ENCODE peak calls at places on chromosome 1, in eight cellular contexts. Q is fibroblast of lung, F is lower leg skin, N is fibroblast of pulmonary artery, O is ascending aorta, M is IMR-90, D is cardiac muscle cell, X is astrocyte of the spinal cord. A is an unnamed sample.

GRCh38 chr1:212814989-212815388 is 23.3 kb downstream of the TATDN3 start:
- DNase-seq in N (peak), O (no peak), D (peak), M (no peak), F (no peak), Q (peak), X (no peak), A (no peak)

GRCh38 chr1:238955934-238956333 is 430.4 kb upstream of the CHRM3 start:
- DNase-seq in Q (no peak), M (no peak), X (no peak), F (no peak), D (no peak), O (no peak), N (no peak), A (no peak)

GRCh38 chr1:38153426-38154088 is 107.0 kb upstream of the POU3F1 start:
- DNase-seq in D (no peak), X (no peak), M (no peak), N (no peak), Q (no peak), O (no peak), F (no peak), A (no peak)

GRCh38 chr1:194419721-194420120 is 1233.3 kb upstream of the B3GALT2 start:
- DNase-seq in N (no peak), M (no peak), D (no peak), X (no peak), F (no peak), O (no peak), Q (no peak), A (no peak)

GRCh38 chr1:84704872-84705426 is 14.7 kb upstream of the SSX2IP start:
- DNase-seq in N (no peak), F (no peak), X (no peak), O (no peak), Q (no peak), M (no peak), D (no peak), A (no peak)

GRCh38 chr1:244210884-244211558 is 159.9 kb downstream of the ZBTB18 start:
- DNase-seq in O (no peak), Q (no peak), N (no peak), X (no peak), M (no peak), F (no peak), D (peak), A (no peak)

GRCh38 chr1:200153277-200154055 is 126.0 kb downstream of the NR5A2 start:
- DNase-seq in F (no peak), Q (no peak), O (no peak), N (no peak), M (no peak), X (no peak), D (no peak), A (no peak)

GRCh38 chr1:11792106-11792505 is 13.7 kb downstream of the MTHFR start:
- DNase-seq in N (no peak), F (no peak), X (no peak), D (peak), O (no peak), M (no peak), Q (no peak), A (no peak)

GRCh38 chr1:201119826-201120225 is 7.2 kb downstream of the ASCL5 start:
- DNase-seq in F (no peak), D (no peak), Q (peak), M (no peak), X (no peak), N (peak), O (no peak), A (peak)

DNA sequence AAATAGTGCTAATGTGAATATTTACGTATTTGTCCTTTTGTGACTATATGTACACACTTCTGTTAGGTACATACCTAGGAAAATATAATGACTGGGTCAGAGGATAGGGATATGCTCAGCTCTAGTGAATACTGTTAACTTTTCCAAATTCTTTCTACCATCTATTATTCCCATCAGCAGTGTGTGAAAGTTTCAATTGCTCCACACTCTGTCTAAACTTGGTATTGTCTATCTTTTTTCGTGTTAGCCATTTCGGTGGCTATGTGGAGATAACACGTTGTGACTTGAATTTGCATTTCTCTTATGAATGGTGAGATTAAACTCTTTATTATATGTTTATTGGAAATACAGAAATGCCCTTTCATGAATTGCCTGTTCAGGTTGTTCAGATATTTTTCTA is 22.7 kb upstream of the LELP1 start:
- DNase-seq in D (no peak), M (no peak), O (no peak), F (no peak), X (no peak), N (no peak), Q (no peak), A (no peak)
- TF ChIP-seq CTCF in D (no peak), M (no peak), O (no peak), F (no peak), X (no peak), N (no peak), Q (no peak), A (no peak)

GRCh38 chr1:247419326-247419725 is 3.4 kb downstream of the NLRP3 start:
- DNase-seq in F (no peak), M (no peak), X (no peak), O (no peak), N (no peak), D (no peak), Q (no peak), A (no peak)
- H3K4me3 ChIP-seq in F (no peak), M (no peak), X (no peak), O (no peak), N (no peak), D (no peak), Q (no peak), A (no peak)

GRCh38 chr1:2429780-2430591 is 17.6 kb upstream of the PEX10 start:
- DNase-seq in N (no peak), Q (no peak), F (no peak), X (no peak), M (no peak), O (no peak), D (no peak), A (no peak)
- TF ChIP-seq CTCF in N (peak), Q (peak), F (no peak), X (peak), M (peak), O (no peak), D (peak), A (peak)

GRCh38 chr1:153978274-153978909 is 918 bp upstream of the JTB start:
- DNase-seq in N (no peak), M (no peak), O (no peak), Q (no peak), D (no peak), X (no peak), F (no peak), A (peak)

GRCh38 chr1:153985341-153985912 is 712 bp downstream of the RAB13 start:
- DNase-seq in F (peak), N (peak), M (peak), D (no peak), Q (peak), X (peak), O (peak), A (peak)

GRCh38 chr1:153985984-153986761 is at the start of gene RAB13:
- DNase-seq in N (peak), M (peak), X (peak), O (peak), F (peak), Q (peak), D (peak), A (peak)

GRCh38 chr1:153987621-153988020 is 1.5 kb upstream of the RAB13 start:
- DNase-seq in Q (no peak), N (no peak), D (no peak), F (no peak), O (no peak), M (no peak), X (no peak), A (no peak)

GRCh38 chr1:153984125-153984899 is 1.8 kb downstream of the RAB13 start:
- DNase-seq in F (no peak), D (no peak), N (peak), Q (no peak), X (no peak), M (no peak), O (no peak), A (no peak)
- H3K4me3 ChIP-seq in F (no peak), D (no peak), N (peak), Q (peak), X (peak), M (peak), O (peak), A (peak)

DNA sequence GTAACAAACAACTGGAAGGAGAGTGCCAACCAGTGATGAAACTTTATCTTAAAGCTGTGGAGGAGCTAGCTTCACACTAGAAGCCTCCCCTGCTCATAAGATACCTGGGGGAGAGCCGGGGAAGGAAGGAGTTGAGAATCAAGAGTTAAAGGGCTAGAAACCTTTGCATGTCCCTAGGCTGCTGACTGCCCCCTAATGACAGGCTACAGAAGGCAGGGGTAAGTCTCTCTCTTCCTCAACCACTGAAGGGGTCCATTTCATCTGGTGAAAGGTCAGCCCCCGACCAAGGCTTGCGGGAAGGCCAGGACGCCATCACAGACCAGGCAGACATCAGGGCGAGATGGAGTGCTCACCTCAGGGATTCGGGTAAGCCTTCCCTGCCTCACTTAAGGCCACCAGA is 65.6 kb upstream of the GRHL3 start:
- DNase-seq in O (no peak), N (no peak), X (no peak), M (no peak), D (no peak), Q (no peak), F (no peak), A (no peak)
- TF ChIP-seq CTCF in O (no peak), N (no peak), X (no peak), M (no peak), D (peak), Q (no peak), F (no peak), A (no peak)

GRCh38 chr1:17632541-17633193 is 93.2 kb downstream of the ARHGEF10L start:
- DNase-seq in F (no peak), Q (peak), D (no peak), O (no peak), X (peak), N (peak), M (peak), A (peak)

GRCh38 chr1:17630048-17630830 is 90.7 kb downstream of the ARHGEF10L start:
- DNase-seq in O (peak), X (no peak), N (peak), M (no peak), F (peak), D (no peak), Q (peak), A (no peak)

GRCh38 chr1:17633654-17634053 is 94.2 kb downstream of the ARHGEF10L start:
- DNase-seq in X (peak), M (peak), F (no peak), O (peak), D (no peak), Q (peak), N (peak), A (peak)

GRCh38 chr1:17631410-17631809 is 91.9 kb downstream of the ARHGEF10L start:
- DNase-seq in Q (no peak), X (no peak), D (no peak), N (no peak), O (no peak), M (no peak), F (no peak), A (no peak)

GRCh38 chr1:17632106-17632505 is 92.6 kb downstream of the ARHGEF10L start:
- DNase-seq in X (no peak), D (no peak), N (no peak), M (no peak), O (no peak), Q (no peak), F (no peak), A (no peak)
- H3K4me3 ChIP-seq in X (no peak), D (no peak), N (no peak), M (no peak), O (no peak), Q (no peak), F (no peak), A (no peak)

DNA sequence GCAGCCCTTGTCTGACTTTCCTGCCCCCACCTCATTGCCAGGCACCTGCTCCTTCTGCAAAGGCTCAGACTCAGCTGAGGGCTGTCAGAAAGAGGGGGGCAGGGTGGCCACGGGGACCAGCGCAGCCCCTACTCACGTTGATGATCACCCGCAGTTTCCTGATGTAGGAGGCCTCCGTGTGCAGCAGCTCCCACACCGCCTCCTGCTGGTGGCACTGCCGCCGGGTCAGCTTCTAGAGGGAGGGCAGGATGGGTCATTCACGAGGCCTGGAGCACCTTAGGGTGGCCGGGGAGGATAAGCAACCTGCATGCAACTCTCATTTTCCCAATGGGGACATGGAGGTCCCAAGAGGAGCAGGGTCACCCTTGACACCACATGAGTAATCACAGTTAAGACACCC is 6.4 kb upstream of the TNFRSF25 start:
- DNase-seq in N (no peak), F (no peak), X (no peak), D (no peak), O (no peak), Q (no peak), M (no peak), A (no peak)
- TF ChIP-seq CTCF in N (peak), F (no peak), X (peak), D (peak), O (no peak), Q (peak), M (peak), A (no peak)

GRCh38 chr1:77832889-77833288 is 53.4 kb downstream of the MIGA1 start:
- DNase-seq in O (no peak), N (peak), F (no peak), D (no peak), X (peak), M (peak), Q (peak), A (peak)

GRCh38 chr1:77830946-77831345 is 51.5 kb downstream of the MIGA1 start:
- DNase-seq in Q (no peak), D (peak), N (no peak), O (no peak), X (no peak), M (no peak), F (no peak), A (no peak)

GRCh38 chr1:77831976-77832695 is 52.7 kb downstream of the MIGA1 start:
- DNase-seq in F (peak), M (peak), N (peak), X (peak), D (no peak), Q (peak), O (no peak), A (peak)

GRCh38 chr1:77829851-77830250 is 50.4 kb downstream of the MIGA1 start:
- DNase-seq in F (no peak), Q (no peak), M (no peak), X (no peak), N (no peak), D (no peak), O (no peak), A (no peak)

GRCh38 chr1:77831566-77831965 is 52.1 kb downstream of the MIGA1 start:
- DNase-seq in M (peak), N (peak), Q (peak), F (no peak), D (no peak), X (peak), O (no peak), A (peak)
- H3K4me3 ChIP-seq in M (no peak), N (no peak), Q (no peak), F (no peak), D (no peak), X (no peak), O (no peak), A (no peak)

GRCh38 chr1:205576805-205577761 is 54.7 kb downstream of the ELK4 start:
- DNase-seq in O (peak), F (no peak), Q (no peak), X (no peak), D (no peak), N (no peak), M (no peak), A (no peak)
- TF ChIP-seq CTCF in O (no peak), F (no peak), Q (no peak), X (no peak), D (no peak), N (no peak), M (no peak), A (no peak)

A was measured in foreskin fibroblast.